ENCODE peak calls at places on chromosomes 6 and 20, in four cellular contexts. W, O, F and L are unnamed samples.

GRCh38 chr6:1390071-1390804 is 862 bp downstream of the FOXF2 start:
- DNase-seq in W (peak; percentile 49), O (no peak), F (peak; percentile 76), L (no peak)

GRCh38 chr6:31901415-31901952 is 402 bp downstream of the ZBTB12 start:
- DNase-seq in W (peak; percentile 67), O (no peak), F (peak; percentile 68), L (no peak)

GRCh38 chr6:131061041-131061770 is 1.8 kb downstream of the EPB41L2 start:
- DNase-seq in W (peak; percentile 46), O (no peak), F (peak; percentile 44), L (no peak)

GRCh38 chr20:62120990-62121775 is 1.1 kb upstream of the LSM14B start:
- DNase-seq in W (no peak), O (peak; percentile 27), F (peak; percentile 18), L (no peak)

GRCh38 chr6:56046576-56046975 is 171.2 kb upstream of the BMP5 start:
- DNase-seq in W (no peak), O (no peak), F (no peak), L (no peak)

GRCh38 chr20:8361008-8361652 is 229.1 kb downstream of the PLCB1 start:
- DNase-seq in W (peak; percentile 9), O (no peak), F (no peak), L (no peak)

GRCh38 chr20:23192469-23192868 is 106.3 kb upstream of the CD93 start:
- DNase-seq in W (no peak), O (no peak), F (no peak), L (no peak)

GRCh38 chr20:32442630-32443029 is 84.5 kb downstream of the ASXL1 start:
- DNase-seq in W (no peak), O (no peak), F (no peak), L (no peak)

GRCh38 chr6:151068761-151069312 is 170.9 kb upstream of the AKAP12 start:
- DNase-seq in W (no peak), O (no peak), F (no peak), L (no peak)

GRCh38 chr20:5848711-5849505 is 98.7 kb downstream of the SHLD1 start:
- DNase-seq in W (no peak), O (no peak), F (no peak), L (no peak)

GRCh38 chr6:38599966-38600550 is 39.7 kb downstream of the BTBD9 start:
- DNase-seq in W (no peak), O (no peak), F (no peak), L (no peak)

GRCh38 chr6:166516256-166516655 is 70.2 kb downstream of the RAMACL start:
- DNase-seq in W (no peak), O (no peak), F (peak; percentile 24), L (no peak)

GRCh38 chr6:84749181-84749580 is 15.2 kb downstream of the TBX18 start:
- DNase-seq in W (no peak), O (no peak), F (no peak), L (no peak)

GRCh38 chr6:150078788-150079187 is 9.9 kb upstream of the ULBP3 start:
- DNase-seq in W (no peak), O (no peak), F (no peak), L (no peak)

GRCh38 chr6:26304213-26305096 is 60.5 kb upstream of the BTN3A2 start:
- DNase-seq in W (peak; percentile 57), O (peak; percentile 81), F (peak; percentile 40), L (no peak)

GRCh38 chr20:50309280-50309763 is 118.7 kb downstream of the CEBPB start:
- DNase-seq in W (no peak), O (no peak), F (no peak), L (no peak)

GRCh38 chr6:13098808-13099570 is 229.3 kb downstream of the TBC1D7 start:
- DNase-seq in W (no peak), O (no peak), F (no peak), L (no peak)

GRCh38 chr6:17935188-17936149 is 52.0 kb downstream of the KIF13A start:
- DNase-seq in W (no peak), O (no peak), F (no peak), L (no peak)

GRCh38 chr6:47741807-47742206 is 40.0 kb upstream of the OPN5 start:
- DNase-seq in W (peak; percentile 21), O (peak; percentile 12), F (no peak), L (peak; percentile 55)

GRCh38 chr6:39918831-39919230 is 15.4 kb downstream of the MOCS1 start:
- DNase-seq in W (no peak), O (no peak), F (no peak), L (no peak)

GRCh38 chr20:577167-577791 is 32.8 kb downstream of the TCF15 start:
- DNase-seq in W (peak; percentile 74), O (peak; percentile 77), F (peak; percentile 58), L (no peak)

GRCh38 chr6:137316626-137317025 is 97.4 kb upstream of the IFNGR1 start:
- DNase-seq in W (no peak), O (no peak), F (no peak), L (no peak)

GRCh38 chr20:24004470-24004869 is 15.9 kb upstream of the GGTLC1 start:
- DNase-seq in W (no peak), O (no peak), F (peak; percentile 60), L (no peak)

GRCh38 chr6:41561386-41561785 is 15.2 kb downstream of the FOXP4 start:
- DNase-seq in W (no peak), O (no peak), F (no peak), L (no peak)

GRCh38 chr20:61522498-61523090 is 270.5 kb downstream of the CDH4 start:
- DNase-seq in W (no peak), O (no peak), F (no peak), L (no peak)

GRCh38 chr6:21740719-21741118 is 147.2 kb downstream of the SOX4 start:
- DNase-seq in W (peak; percentile 27), O (no peak), F (peak; percentile 56), L (no peak)

DNA sequence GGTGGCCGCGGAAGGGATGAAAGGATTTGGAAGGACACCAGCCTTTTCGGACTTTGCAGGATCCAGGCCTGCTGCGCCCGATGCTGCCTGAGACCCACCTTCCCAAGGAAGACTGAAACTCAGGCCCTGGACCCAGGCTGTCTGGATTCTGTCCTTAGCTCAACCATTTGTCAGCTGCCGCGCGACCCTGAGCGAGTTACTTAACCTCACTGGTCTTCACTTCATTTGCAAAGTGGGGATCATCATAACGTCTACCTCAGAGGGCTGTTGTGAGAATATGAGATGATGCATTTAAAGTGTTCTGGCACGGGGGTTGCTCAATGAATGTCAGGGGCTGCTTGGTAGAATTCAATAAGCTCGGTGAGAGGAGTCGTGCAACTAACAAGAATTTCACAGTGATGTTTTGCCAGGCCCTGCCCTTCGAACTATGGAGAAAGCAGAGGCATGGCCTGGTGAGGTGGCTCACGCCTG is 104.2 kb upstream of the PRDM1 start:
- DNase-seq in W (no peak), O (no peak), F (no peak), L (no peak)
- TF ChIP-seq EZH2 in W (no peak), O (no peak), F (no peak), L (no peak)

GRCh38 chr20:57265649-57266250 is 691 bp downstream of the BMP7 start:
- DNase-seq in W (no peak), O (no peak), F (peak; percentile 36), L (no peak)

GRCh38 chr20:57264908-57265648 is 1.4 kb downstream of the BMP7 start:
- DNase-seq in W (no peak), O (no peak), F (peak; percentile 70), L (no peak)

GRCh38 chr20:57263127-57263609 is 3.3 kb downstream of the BMP7 start:
- DNase-seq in W (no peak), O (no peak), F (peak; percentile 69), L (no peak)

GRCh38 chr20:57263767-57264150 is 2.7 kb downstream of the BMP7 start:
- DNase-seq in W (no peak), O (no peak), F (no peak), L (no peak)

DNA sequence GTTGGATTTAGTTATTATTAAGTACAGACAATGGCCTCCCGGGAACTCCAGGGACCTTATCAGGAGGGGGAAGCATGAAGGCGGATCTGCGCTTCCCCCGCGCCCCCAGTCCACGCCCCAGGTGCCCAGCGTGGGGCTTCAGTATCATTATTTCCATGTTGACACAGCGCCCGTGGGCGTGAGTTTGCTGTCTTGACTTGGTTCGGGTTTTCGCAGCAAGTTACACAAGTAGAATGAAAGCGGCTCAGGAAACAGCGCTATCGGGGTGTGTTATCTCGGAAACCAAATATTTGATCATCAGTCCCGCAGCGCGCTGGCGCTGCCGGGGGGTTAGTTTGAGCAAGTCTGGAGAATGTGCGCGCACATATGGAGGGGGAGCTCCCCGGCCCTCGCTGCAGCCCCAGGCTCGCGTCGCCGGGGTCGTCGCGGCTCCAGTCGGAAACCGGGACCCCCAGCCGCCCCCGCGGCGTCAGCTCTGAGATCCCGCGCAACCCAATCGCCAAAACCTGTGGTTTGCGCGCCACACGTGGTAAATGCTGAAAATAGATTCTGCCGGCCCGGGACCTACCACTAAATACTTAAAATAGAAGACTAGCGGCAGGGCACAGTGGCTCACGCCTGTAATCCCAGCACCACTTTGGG is 2.2 kb downstream of the BMP7 start:
- DNase-seq in W (no peak), O (no peak), F (peak; percentile 57), L (no peak)
- TF ChIP-seq EZH2 in W (no peak), O (no peak), F (no peak), L (peak; percentile 64)

DNA sequence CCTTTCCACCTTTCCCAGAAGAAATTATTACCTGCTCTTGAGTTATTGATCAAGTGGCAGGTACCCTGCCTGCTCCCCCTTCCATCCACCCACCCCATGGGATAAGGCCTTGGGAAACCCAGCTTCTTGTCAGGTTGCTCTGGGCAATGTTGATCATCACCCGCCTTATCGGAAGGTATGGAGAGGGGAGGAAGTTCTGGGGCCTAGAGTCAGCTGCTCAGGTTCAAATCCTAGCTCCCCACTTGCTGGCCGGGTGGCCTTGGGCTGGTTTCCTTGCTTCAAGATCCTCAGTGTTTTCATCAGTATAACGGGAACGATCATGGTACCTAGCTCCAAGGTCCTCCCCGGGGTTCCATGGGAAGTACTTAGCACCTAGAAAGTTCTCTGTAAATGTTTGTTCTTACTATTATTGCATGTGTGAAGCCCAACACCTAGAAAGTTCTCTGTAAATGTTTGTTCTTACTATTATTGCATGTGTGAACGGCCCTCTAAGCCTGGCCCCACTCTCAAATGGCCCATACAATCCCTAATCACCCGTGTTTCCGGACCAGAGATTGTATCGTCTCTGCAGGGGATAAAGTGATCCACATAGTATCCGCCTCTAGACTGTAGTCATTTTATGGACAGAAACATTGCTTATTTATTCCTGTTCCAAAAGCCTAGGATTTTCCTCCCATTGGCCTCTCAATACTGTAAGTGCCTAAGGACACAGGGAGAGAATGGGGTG is 1.1 kb upstream of the PREX1 start:
- DNase-seq in W (peak; percentile 94), O (no peak), F (no peak), L (no peak)
- TF ChIP-seq EZH2 in W (no peak), O (no peak), F (peak; percentile 63), L (no peak)

GRCh38 chr20:35601021-35601973 is 14.3 kb upstream of the SPAG4 start:
- DNase-seq in W (peak; percentile 85), O (no peak), F (peak; percentile 92), L (no peak)
- TF ChIP-seq EZH2 in W (no peak), O (no peak), F (peak; percentile 52), L (no peak)

DNA sequence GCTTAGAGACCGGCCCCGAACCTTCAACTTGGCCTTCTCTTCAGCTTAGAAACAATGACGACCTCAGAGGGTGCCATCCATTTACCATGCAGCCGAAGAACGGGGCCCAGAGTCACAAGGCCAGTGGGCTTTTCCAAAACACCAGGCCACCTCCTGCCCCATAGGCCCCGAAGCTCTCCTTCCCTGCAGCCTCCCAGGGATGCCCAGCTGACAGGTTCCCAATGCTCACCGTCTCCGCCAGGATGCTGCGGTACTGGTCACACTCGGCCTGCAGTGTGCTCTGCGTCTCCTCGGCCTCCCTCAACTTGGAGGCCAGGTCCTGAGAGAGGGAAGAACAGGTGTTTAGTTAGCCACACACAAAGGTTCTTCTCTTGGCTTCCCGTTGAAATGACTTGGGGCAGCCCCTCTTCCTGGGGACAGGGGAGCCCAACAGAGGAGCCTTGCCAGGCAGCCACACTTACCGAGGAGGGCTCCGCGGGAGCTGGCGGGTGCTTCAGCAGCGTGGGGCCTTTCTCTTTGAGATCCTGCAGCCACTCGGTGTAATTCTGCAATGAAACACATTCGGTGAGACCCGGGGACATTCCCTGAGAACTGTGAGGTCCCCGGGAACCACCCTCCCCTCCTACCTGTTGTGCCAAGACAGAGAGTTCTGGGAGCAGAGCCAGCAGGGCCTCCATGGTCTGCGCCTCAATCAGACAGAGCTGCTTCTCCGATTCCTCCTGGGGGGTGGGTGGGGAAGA is 51.5 kb downstream of the DSTN start:
- DNase-seq in W (no peak), O (no peak), F (no peak), L (no peak)
- TF ChIP-seq EZH2 in W (no peak), O (no peak), F (no peak), L (no peak)